ENCODE peak calls at places on chromosomes 13 and 19, in five cellular contexts. T is neuronal stem cell, X is mesenchymal stem cell, D is IMR-90, U is H1. E is an unnamed sample.

GRCh38 chr19:17716309-17716929 is 2.9 kb upstream of the MAP1S start:
- DNase-seq in U (no peak), X (no peak), D (no peak), T (no peak), E (no peak)

GRCh38 chr13:51235756-51236564 is 13.8 kb downstream of the FAM124A start:
- DNase-seq in D (no peak), X (no peak), U (no peak), T (no peak), E (no peak)

GRCh38 chr19:33381101-33381500 is 7.6 kb downstream of the CEBPG start:
- DNase-seq in U (no peak), D (no peak), X (no peak), T (no peak), E (no peak)

GRCh38 chr19:2604747-2605329 is 97.7 kb downstream of the GNG7 start:
- DNase-seq in T (no peak), X (no peak), D (no peak), U (no peak), E (no peak)

GRCh38 chr19:15115080-15115479 is 7.9 kb downstream of the SYDE1 start:
- DNase-seq in D (peak; percentile 68), T (no peak), X (no peak), U (no peak), E (no peak)

GRCh38 chr13:110397445-110397844 is 90.4 kb downstream of the COL4A2 start:
- DNase-seq in T (no peak), U (no peak), D (peak; percentile 85), X (no peak), E (no peak)

GRCh38 chr19:41195675-41196497 is 2.9 kb downstream of the CYP2S1 start:
- DNase-seq in T (no peak), X (peak; percentile 76), D (peak; percentile 86), U (no peak), E (no peak)

GRCh38 chr13:73837147-73837546 is 297.1 kb downstream of the KLF12 start:
- DNase-seq in D (no peak), U (no peak), T (no peak), X (no peak), E (no peak)

GRCh38 chr19:6812612-6813011 is 40.1 kb downstream of the VAV1 start:
- DNase-seq in T (no peak), U (no peak), X (no peak), D (no peak), E (no peak)

GRCh38 chr13:110287031-110287828 is 19.7 kb downstream of the COL4A1 start:
- DNase-seq in D (no peak), T (no peak), U (no peak), X (no peak), E (peak; percentile 99)

GRCh38 chr13:31755803-31756212 is 16.5 kb downstream of the RXFP2 start:
- DNase-seq in X (peak; percentile 81), D (peak; percentile 87), U (no peak), T (no peak), E (no peak)

GRCh38 chr13:94243551-94243950 is 235.9 kb downstream of the DCT start:
- DNase-seq in U (no peak), T (no peak), D (no peak), X (no peak), E (no peak)

GRCh38 chr19:18966304-18966703 is 25.3 kb upstream of the HOMER3 start:
- DNase-seq in X (no peak), U (no peak), D (no peak), T (no peak), E (no peak)

GRCh38 chr19:49953376-49953775 is 7.6 kb downstream of the SIGLEC11 start:
- DNase-seq in U (no peak), X (no peak), T (no peak), D (no peak), E (no peak)
- H3K4me3 ChIP-seq in U (no peak overlapping the region), X (no peak overlapping the region), T (no peak overlapping the region), D (no peak overlapping the region), E (no peak overlapping the region)

DNA sequence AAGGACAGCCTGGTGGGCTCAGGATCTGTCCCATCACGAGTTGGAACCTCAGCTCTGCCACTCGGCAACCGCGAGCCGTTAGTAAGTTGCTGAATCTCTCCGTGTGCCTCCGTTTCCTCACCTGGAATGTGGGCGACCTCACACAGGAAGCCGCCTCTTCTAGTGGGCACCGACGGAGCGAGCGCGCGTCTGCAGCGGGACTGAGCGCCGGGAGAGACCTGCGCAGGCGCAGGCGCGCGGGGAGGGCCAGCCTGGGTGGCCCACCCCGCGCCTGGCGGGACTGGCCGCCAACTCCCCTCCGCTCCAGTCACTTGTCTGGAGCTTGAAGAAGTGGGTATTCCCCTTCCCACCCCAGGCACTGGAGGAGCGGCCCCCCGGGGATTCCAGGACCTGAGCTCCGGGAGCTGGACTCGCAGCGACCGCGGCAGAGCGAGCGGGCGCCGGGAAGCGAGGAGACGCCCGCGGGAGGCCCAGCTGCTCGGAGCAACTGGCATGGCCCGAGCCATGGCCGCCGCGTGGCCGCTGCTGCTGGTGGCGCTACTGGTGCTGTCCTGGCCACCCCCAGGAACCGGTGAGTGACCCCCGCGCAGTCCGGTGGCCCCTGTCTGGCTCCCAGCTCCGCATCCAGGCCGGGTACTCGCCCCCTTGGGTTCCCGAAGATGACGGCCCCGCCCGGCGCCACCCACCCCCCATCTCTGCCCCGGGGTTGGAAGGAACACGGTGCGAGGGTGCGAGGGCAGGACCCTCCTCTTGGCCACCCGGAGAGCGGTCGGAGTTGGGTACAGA is at the start of gene PVR:
- DNase-seq in U (peak; percentile 77), X (peak; percentile 87), D (peak; percentile 77), T (peak; percentile 48), E (peak; percentile 84)
- H3K14ac ChIP-seq in U (no peak within 1 kb of the TSS), X (peak within 1 kb of the TSS; percentile 96), D (peak within 1 kb of the TSS; percentile 100), T (no peak within 1 kb of the TSS), E (peak within 1 kb of the TSS; percentile 95)

DNA sequence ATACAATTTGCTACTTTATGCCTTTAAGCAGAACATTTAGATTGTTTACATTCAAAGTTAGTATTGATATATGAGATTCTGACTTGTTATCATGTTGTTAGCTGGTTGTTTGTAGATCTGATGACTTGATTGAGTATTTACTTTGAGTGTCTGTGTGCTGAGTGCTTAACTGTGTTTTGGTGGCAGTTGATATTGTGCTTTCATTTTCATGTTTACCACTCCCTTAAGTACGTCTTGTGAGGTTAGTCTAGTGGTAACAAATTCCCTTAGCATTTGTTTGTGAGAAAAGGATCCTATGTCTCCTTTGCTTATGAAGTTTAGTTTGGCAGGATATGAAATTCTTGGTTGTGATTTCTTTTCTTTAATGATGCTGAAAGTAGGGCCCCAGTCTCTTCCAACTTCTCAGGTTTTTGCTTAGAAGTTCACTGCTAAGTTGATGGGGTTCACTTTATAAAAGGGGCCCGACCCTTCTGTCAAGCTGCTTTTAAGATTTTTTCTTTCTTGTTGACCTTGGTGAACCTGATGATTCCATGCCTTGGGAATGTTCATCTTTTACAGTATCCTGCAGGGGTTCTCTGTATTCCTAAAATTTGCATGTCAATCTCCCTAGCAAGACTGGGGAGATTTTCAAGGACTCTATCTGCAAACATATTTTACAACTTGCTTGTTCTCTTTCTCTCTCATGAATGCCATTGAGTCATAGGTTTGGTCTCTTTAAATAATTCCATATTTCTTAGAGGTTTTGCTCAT is 1095.4 kb upstream of the PCDH20 start:
- DNase-seq in T (no peak), D (no peak), X (peak; percentile 25), U (no peak), E (no peak)
- H3K4me3 ChIP-seq in T (no peak overlapping the region), D (no peak overlapping the region), X (no peak overlapping the region), U (no peak overlapping the region), E (no peak overlapping the region)

DNA sequence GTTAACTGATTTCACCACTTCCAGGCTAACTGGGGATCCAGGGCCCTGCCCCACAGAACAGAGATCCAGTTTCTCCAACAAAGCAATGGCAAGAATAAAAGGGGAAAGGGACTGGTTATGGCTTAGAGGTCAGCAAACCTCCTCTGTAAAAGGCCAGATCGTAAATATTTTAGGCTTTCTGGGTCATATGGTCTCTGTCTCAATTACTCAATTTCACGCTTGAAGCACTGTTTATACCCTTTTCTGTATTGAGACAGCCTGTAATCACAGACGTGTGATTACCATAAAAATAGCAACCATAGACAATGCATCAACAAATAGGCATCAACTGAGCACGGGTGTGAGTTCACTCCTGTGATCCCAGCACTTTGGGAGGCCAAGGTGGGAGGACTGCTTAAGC is 9.4 kb downstream of the RAB3D start:
- DNase-seq in D (no peak), X (no peak), U (no peak), T (no peak), E (no peak)
- H3K14ac ChIP-seq in D (no peak overlapping the region), X (no peak overlapping the region), U (no peak overlapping the region), T (no peak overlapping the region), E (no peak overlapping the region)

GRCh38 chr13:91220872-91221271 is 126.6 kb upstream of the MIR17HG start:
- DNase-seq in D (no peak), U (no peak), X (no peak), T (no peak), E (no peak)

GRCh38 chr13:91212229-91212628 is 135.3 kb upstream of the MIR17HG start:
- DNase-seq in D (no peak), U (no peak), T (no peak), X (no peak), E (no peak)

GRCh38 chr13:91211548-91211947 is 135.9 kb upstream of the MIR17HG start:
- DNase-seq in U (no peak), T (no peak), D (no peak), X (peak; percentile 3), E (peak; percentile 25)

GRCh38 chr13:91216928-91217700 is 130.4 kb upstream of the MIR17HG start:
- DNase-seq in X (peak; percentile 13), T (peak; percentile 91), D (no peak), U (no peak), E (peak; percentile 92)
- H3K4me3 ChIP-seq in X (no peak overlapping the region), T (no peak overlapping the region), D (no peak overlapping the region), U (no peak overlapping the region), E (no peak overlapping the region)